ENCODE peak calls at places on chromosome 4, in six cellular contexts. C is activated CD4-positive, alpha-beta T cell treated with anti-CD3 and anti-CD28 coated beads for 24 hours; P is lower lobe of right lung; B is midbrain; U is stimulated activated CD4-positive, alpha-beta T cell treated with anti-CD3 and anti-CD28 coated beads, Interleukin-4, amount 100 ng/mL, for 24 hours; D is GM12864. V is an unnamed sample.
A peak's percentile ranks its signal among the peaks of the same experiment; 100 is the strongest.

GRCh38 chr4:158782539-158783360 is 13.9 kb downstream of the FNIP2 start:
- DNase-seq in C (no peak), P (no peak), B (no peak), U (no peak), D (no peak), V (peak; percentile 71)

GRCh38 chr4:126071346-126072333 is 756.9 kb downstream of the FAT4 start:
- DNase-seq in C (no peak), P (no peak), B (peak; percentile 52), U (no peak), D (no peak), V (peak; percentile 41)

GRCh38 chr4:121147923-121148443 is 16.1 kb downstream of the TNIP3 start:
- DNase-seq in C (no peak), P (no peak), B (no peak), U (no peak), D (no peak), V (no peak)

GRCh38 chr4:176981551-176981950 is 188.8 kb upstream of the VEGFC start:
- DNase-seq in C (no peak), P (no peak), B (no peak), U (no peak), D (no peak), V (no peak)

GRCh38 chr4:128847074-128847724 is 37.7 kb downstream of the JADE1 start:
- DNase-seq in C (no peak), P (peak; percentile 53), B (no peak), U (no peak), D (no peak), V (no peak)

GRCh38 chr4:186592961-186593586 is 37.7 kb upstream of the MTNR1A start:
- DNase-seq in C (no peak), P (no peak), B (no peak), U (no peak), D (no peak), V (peak; percentile 37)

GRCh38 chr4:167903291-167903721 is 189.0 kb upstream of the ANXA10 start:
- DNase-seq in C (no peak), P (no peak), B (no peak), U (no peak), D (no peak), V (no peak)

GRCh38 chr4:114600672-114601071 is 2.1 kb downstream of the UGT8 start:
- DNase-seq in C (no peak), P (no peak), B (no peak), U (no peak), D (no peak), V (no peak)

GRCh38 chr4:145130788-145131398 is 32.8 kb downstream of the ABCE1 start:
- DNase-seq in C (no peak), P (no peak), B (no peak), U (no peak), D (no peak), V (no peak)

GRCh38 chr4:182144621-182145359 is 98.4 kb upstream of the TENM3 start:
- DNase-seq in C (no peak), P (no peak), B (no peak), U (no peak), D (no peak), V (no peak)

GRCh38 chr4:176443646-176444409 is 124.1 kb downstream of the SPCS3 start:
- DNase-seq in C (no peak), P (no peak), B (no peak), U (no peak), D (no peak), V (no peak)

GRCh38 chr4:2222838-2223237 is 19.1 kb downstream of the HAUS3 start:
- DNase-seq in C (no peak), P (no peak), B (no peak), U (no peak), D (no peak), V (no peak)

GRCh38 chr4:172927096-172927495 is 241.5 kb upstream of the GALNT7 start:
- DNase-seq in C (no peak), P (no peak), B (no peak), U (no peak), D (no peak), V (no peak)

GRCh38 chr4:150518559-150518958 is 63.4 kb upstream of the MAB21L2 start:
- DNase-seq in C (no peak), P (no peak), B (no peak), U (no peak), D (no peak), V (no peak)

GRCh38 chr4:105058177-105058812 is 88.4 kb upstream of the TET2 start:
- DNase-seq in C (no peak), P (no peak), B (no peak), U (no peak), D (peak; percentile 53), V (no peak)

GRCh38 chr4:113472864-113473263 is 288.7 kb downstream of the CAMK2D start:
- DNase-seq in C (no peak), P (no peak), B (no peak), U (no peak), D (no peak), V (no peak)

GRCh38 chr4:48379587-48380140 is 38.3 kb downstream of the SLAIN2 start:
- DNase-seq in C (no peak), P (no peak), B (no peak), U (no peak), D (no peak), V (no peak)

GRCh38 chr4:3945511-3946290 is 179.5 kb downstream of the ADRA2C start:
- DNase-seq in C (no peak), P (no peak), B (no peak), U (no peak), D (no peak), V (no peak)

GRCh38 chr4:184417802-184418511 is 56.4 kb downstream of the IRF2 start:
- DNase-seq in C (no peak), P (no peak), B (peak; percentile 68), U (peak; percentile 31), D (no peak), V (peak; percentile 82)

GRCh38 chr4:87506974-87507701 is 22.0 kb downstream of the SPARCL1 start:
- DNase-seq in C (no peak), P (no peak), B (no peak), U (no peak), D (no peak), V (no peak)

GRCh38 chr4:86286729-86287128 is 73.1 kb downstream of the MAPK10 start:
- DNase-seq in C (no peak), P (no peak), B (no peak), U (no peak), D (no peak), V (no peak)

GRCh38 chr4:139603576-139604387 is 47.8 kb upstream of the SETD7 start:
- DNase-seq in C (peak; percentile 16), P (no peak), B (peak; percentile 77), U (peak; percentile 29), D (peak; percentile 10), V (no peak)

GRCh38 chr4:23035521-23036056 is 342.9 kb downstream of the GBA3 start:
- DNase-seq in C (no peak), P (no peak), B (no peak), U (no peak), D (no peak), V (no peak)